ENCODE peak calls at places on chromosomes 1 and 21, in seven cellular contexts. One of them, this sample, is unnamed.

GRCh38 chr21:27380303-27380702 is 413.4 kb upstream of the ADAMTS5 start:
- DNase-seq in thoracic aorta: no peak
- DNase-seq in cardiac muscle cell: no peak
- DNase-seq in AG04450: no peak
- DNase-seq in upper lobe of right lung: no peak
- DNase-seq in CD4-positive, alpha-beta T cell: no peak
- DNase-seq in epithelial cell of prostate: no peak
- DNase-seq in this sample: no peak

GRCh38 chr1:23673086-23673813 is 18.4 kb upstream of the RPL11 start:
- DNase-seq in thoracic aorta: no peak
- DNase-seq in cardiac muscle cell: peak; percentile 54
- DNase-seq in AG04450: peak; percentile 13
- DNase-seq in upper lobe of right lung: no peak
- DNase-seq in CD4-positive, alpha-beta T cell: no peak
- DNase-seq in epithelial cell of prostate: peak; percentile 97
- DNase-seq in this sample: no peak

GRCh38 chr1:175920401-175920800 is 177.0 kb upstream of the TNR start:
- DNase-seq in thoracic aorta: no peak
- DNase-seq in cardiac muscle cell: no peak
- DNase-seq in AG04450: peak; percentile 33
- DNase-seq in upper lobe of right lung: no peak
- DNase-seq in CD4-positive, alpha-beta T cell: no peak
- DNase-seq in epithelial cell of prostate: no peak
- DNase-seq in this sample: no peak

GRCh38 chr1:13699936-13700520 is at the start of gene PRDM2:
- DNase-seq in thoracic aorta: no peak
- DNase-seq in cardiac muscle cell: peak; percentile 60
- DNase-seq in AG04450: no peak
- DNase-seq in upper lobe of right lung: peak; percentile 85
- DNase-seq in CD4-positive, alpha-beta T cell: peak; percentile 28
- DNase-seq in epithelial cell of prostate: no peak
- DNase-seq in this sample: peak; percentile 92

GRCh38 chr1:232905324-232906034 is 44.9 kb upstream of the NTPCR start:
- DNase-seq in thoracic aorta: no peak
- DNase-seq in cardiac muscle cell: peak; percentile 25
- DNase-seq in AG04450: no peak
- DNase-seq in upper lobe of right lung: no peak
- DNase-seq in CD4-positive, alpha-beta T cell: no peak
- DNase-seq in epithelial cell of prostate: no peak
- DNase-seq in this sample: no peak

GRCh38 chr1:7960867-7961198 is 678 bp upstream of the PARK7 start:
- DNase-seq in thoracic aorta: no peak
- DNase-seq in cardiac muscle cell: no peak
- DNase-seq in AG04450: no peak
- DNase-seq in upper lobe of right lung: no peak
- DNase-seq in CD4-positive, alpha-beta T cell: no peak
- DNase-seq in epithelial cell of prostate: no peak
- DNase-seq in this sample: no peak

GRCh38 chr1:203475012-203475981 is at the start of gene PRELP:
- DNase-seq in thoracic aorta: no peak
- DNase-seq in cardiac muscle cell: peak; percentile 60
- DNase-seq in AG04450: no peak
- DNase-seq in upper lobe of right lung: no peak
- DNase-seq in CD4-positive, alpha-beta T cell: no peak
- DNase-seq in epithelial cell of prostate: no peak
- DNase-seq in this sample: no peak

GRCh38 chr1:229140018-229140417 is 130.9 kb upstream of the RAB4A start:
- DNase-seq in thoracic aorta: no peak
- DNase-seq in cardiac muscle cell: no peak
- DNase-seq in AG04450: no peak
- DNase-seq in upper lobe of right lung: no peak
- DNase-seq in CD4-positive, alpha-beta T cell: no peak
- DNase-seq in epithelial cell of prostate: no peak
- DNase-seq in this sample: no peak

GRCh38 chr1:29379438-29380073 is 143.2 kb downstream of the PTPRU start:
- DNase-seq in thoracic aorta: no peak
- DNase-seq in cardiac muscle cell: peak; percentile 48
- DNase-seq in AG04450: no peak
- DNase-seq in upper lobe of right lung: no peak
- DNase-seq in CD4-positive, alpha-beta T cell: no peak
- DNase-seq in epithelial cell of prostate: no peak
- DNase-seq in this sample: no peak

GRCh38 chr21:37072239-37072987 is 458 bp downstream of the PIGP start:
- DNase-seq in thoracic aorta: peak; percentile 46
- DNase-seq in cardiac muscle cell: no peak
- DNase-seq in AG04450: no peak
- DNase-seq in upper lobe of right lung: peak; percentile 92
- DNase-seq in CD4-positive, alpha-beta T cell: no peak
- DNase-seq in epithelial cell of prostate: no peak
- DNase-seq in this sample: peak; percentile 95

GRCh38 chr1:152855661-152856060 is 4.1 kb upstream of the LCE7A start:
- DNase-seq in thoracic aorta: no peak
- DNase-seq in cardiac muscle cell: no peak
- DNase-seq in AG04450: no peak
- DNase-seq in upper lobe of right lung: no peak
- DNase-seq in CD4-positive, alpha-beta T cell: no peak
- DNase-seq in epithelial cell of prostate: no peak
- DNase-seq in this sample: no peak

DNA sequence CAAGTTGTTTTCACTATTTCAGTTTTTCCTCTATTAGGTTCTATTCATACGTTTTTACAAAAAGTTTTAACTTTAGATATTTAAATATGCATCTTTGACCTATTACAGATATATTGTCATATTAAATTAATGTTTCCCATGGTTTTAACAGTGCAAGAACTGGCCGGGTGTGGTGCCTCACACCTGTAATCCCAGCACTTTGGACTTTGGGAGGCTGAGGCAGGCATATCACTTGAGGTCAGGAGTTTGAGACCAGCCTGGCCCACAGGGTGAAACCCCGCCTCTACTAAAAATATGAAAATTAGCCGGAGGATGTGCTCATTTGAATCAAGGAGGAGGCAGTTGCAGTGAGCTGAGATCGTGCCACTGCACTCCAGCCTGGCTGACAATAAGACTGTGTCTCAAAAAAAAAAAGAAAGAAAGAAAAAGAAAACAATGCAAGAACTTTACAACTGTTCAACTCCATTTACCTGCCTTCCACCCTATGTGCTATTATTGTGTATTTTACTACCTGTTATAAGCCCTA is 19.8 kb upstream of the TINAGL1 start:
- DNase-seq in thoracic aorta: no peak
- DNase-seq in cardiac muscle cell: no peak
- DNase-seq in AG04450: no peak
- DNase-seq in upper lobe of right lung: no peak
- DNase-seq in CD4-positive, alpha-beta T cell: no peak
- DNase-seq in epithelial cell of prostate: no peak
- DNase-seq in this sample: no peak
- H3K27ac ChIP-seq in thoracic aorta: no peak overlapping the region
- H3K27ac ChIP-seq in cardiac muscle cell: no peak overlapping the region
- H3K27ac ChIP-seq in AG04450: no peak overlapping the region
- H3K27ac ChIP-seq in upper lobe of right lung: no peak overlapping the region
- H3K27ac ChIP-seq in CD4-positive, alpha-beta T cell: no peak overlapping the region
- H3K27ac ChIP-seq in epithelial cell of prostate: no peak overlapping the region
- H3K27ac ChIP-seq in this sample: no peak overlapping the region

GRCh38 chr1:100955322-100955721 is 59.4 kb downstream of the SLC30A7 start:
- DNase-seq in thoracic aorta: no peak
- DNase-seq in cardiac muscle cell: peak; percentile 60
- DNase-seq in AG04450: peak; percentile 66
- DNase-seq in upper lobe of right lung: no peak
- DNase-seq in CD4-positive, alpha-beta T cell: no peak
- DNase-seq in epithelial cell of prostate: no peak
- DNase-seq in this sample: no peak
- H3K27ac ChIP-seq in thoracic aorta: no peak overlapping the region
- H3K27ac ChIP-seq in cardiac muscle cell: no peak overlapping the region
- H3K27ac ChIP-seq in AG04450: no peak overlapping the region
- H3K27ac ChIP-seq in upper lobe of right lung: no peak overlapping the region
- H3K27ac ChIP-seq in CD4-positive, alpha-beta T cell: no peak overlapping the region
- H3K27ac ChIP-seq in epithelial cell of prostate: peak overlapping the region; percentile 2
- H3K27ac ChIP-seq in this sample: peak overlapping the region; percentile 6

DNA sequence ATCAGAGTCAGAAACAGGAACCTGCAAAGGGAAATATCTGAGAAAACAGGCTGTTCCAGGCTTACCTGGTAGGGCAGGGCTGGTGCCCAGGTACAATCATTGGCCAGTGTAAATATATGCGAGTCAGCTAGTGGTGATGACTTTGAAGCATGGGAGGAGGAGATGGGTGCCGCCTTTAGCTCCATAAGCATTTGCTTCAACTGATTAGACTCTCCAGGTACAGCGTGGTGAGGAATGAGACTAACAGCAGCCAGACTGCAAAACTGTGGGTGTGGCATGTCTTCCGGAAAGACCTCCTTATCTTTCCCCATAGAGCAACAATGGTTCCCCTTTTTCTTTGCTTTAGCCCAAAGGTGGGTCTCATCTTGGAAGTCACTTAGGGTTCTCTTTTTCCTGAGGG is 137.2 kb downstream of the LRIG2 start:
- DNase-seq in thoracic aorta: no peak
- DNase-seq in cardiac muscle cell: no peak
- DNase-seq in AG04450: no peak
- DNase-seq in upper lobe of right lung: no peak
- DNase-seq in CD4-positive, alpha-beta T cell: no peak
- DNase-seq in epithelial cell of prostate: no peak
- DNase-seq in this sample: no peak
- H3K27ac ChIP-seq in thoracic aorta: no peak overlapping the region
- H3K27ac ChIP-seq in cardiac muscle cell: no peak overlapping the region
- H3K27ac ChIP-seq in AG04450: no peak overlapping the region
- H3K27ac ChIP-seq in upper lobe of right lung: peak overlapping the region; percentile 14
- H3K27ac ChIP-seq in CD4-positive, alpha-beta T cell: no peak overlapping the region
- H3K27ac ChIP-seq in epithelial cell of prostate: no peak overlapping the region
- H3K27ac ChIP-seq in this sample: no peak overlapping the region

DNA sequence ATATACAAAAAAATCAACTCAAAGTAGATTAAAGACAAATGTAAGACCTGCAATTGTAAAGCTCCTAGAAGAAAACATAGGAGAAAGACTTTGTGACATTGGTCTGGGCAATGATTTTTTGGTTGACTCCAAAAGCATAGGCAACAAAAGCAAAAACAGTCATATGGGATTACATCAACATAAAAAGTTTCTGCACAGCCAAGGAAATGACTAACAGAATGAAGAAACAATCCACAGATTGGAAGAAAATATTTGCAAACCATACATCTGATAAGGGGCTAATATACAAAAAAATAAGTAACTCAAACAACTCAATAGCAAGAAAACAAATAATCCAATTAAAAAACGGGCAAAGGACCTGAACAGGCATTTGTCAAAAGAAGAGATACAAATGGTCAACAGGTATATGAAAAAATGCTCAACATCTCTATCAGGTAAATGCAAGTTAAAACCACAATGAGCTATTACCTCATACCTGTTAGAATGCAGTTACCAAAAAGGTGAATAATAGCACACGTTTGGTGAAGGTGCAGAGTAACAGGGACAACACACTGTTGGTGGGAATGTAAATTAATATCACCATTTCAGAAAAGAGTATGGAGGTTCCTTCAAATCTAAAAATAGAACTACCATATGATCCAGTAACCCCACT is 173.7 kb upstream of the COA6 start:
- DNase-seq in thoracic aorta: no peak
- DNase-seq in cardiac muscle cell: no peak
- DNase-seq in AG04450: no peak
- DNase-seq in upper lobe of right lung: no peak
- DNase-seq in CD4-positive, alpha-beta T cell: no peak
- DNase-seq in epithelial cell of prostate: no peak
- DNase-seq in this sample: no peak
- H3K27ac ChIP-seq in thoracic aorta: no peak overlapping the region
- H3K27ac ChIP-seq in cardiac muscle cell: no peak overlapping the region
- H3K27ac ChIP-seq in AG04450: no peak overlapping the region
- H3K27ac ChIP-seq in upper lobe of right lung: no peak overlapping the region
- H3K27ac ChIP-seq in CD4-positive, alpha-beta T cell: no peak overlapping the region
- H3K27ac ChIP-seq in epithelial cell of prostate: peak overlapping the region; percentile 32
- H3K27ac ChIP-seq in this sample: no peak overlapping the region

GRCh38 chr1:38778051-38778450 is 81.5 kb downstream of the RRAGC start:
- DNase-seq in thoracic aorta: no peak
- DNase-seq in cardiac muscle cell: no peak
- DNase-seq in AG04450: no peak
- DNase-seq in upper lobe of right lung: no peak
- DNase-seq in CD4-positive, alpha-beta T cell: no peak
- DNase-seq in epithelial cell of prostate: no peak
- DNase-seq in this sample: no peak
- H3K27ac ChIP-seq in thoracic aorta: no peak overlapping the region
- H3K27ac ChIP-seq in cardiac muscle cell: no peak overlapping the region
- H3K27ac ChIP-seq in AG04450: no peak overlapping the region
- H3K27ac ChIP-seq in upper lobe of right lung: no peak overlapping the region
- H3K27ac ChIP-seq in CD4-positive, alpha-beta T cell: no peak overlapping the region
- H3K27ac ChIP-seq in epithelial cell of prostate: no peak overlapping the region
- H3K27ac ChIP-seq in this sample: no peak overlapping the region

GRCh38 chr1:12169442-12170135 is 2.8 kb downstream of the TNFRSF1B start:
- DNase-seq in thoracic aorta: no peak
- DNase-seq in cardiac muscle cell: no peak
- DNase-seq in AG04450: no peak
- DNase-seq in upper lobe of right lung: no peak
- DNase-seq in CD4-positive, alpha-beta T cell: no peak
- DNase-seq in epithelial cell of prostate: no peak
- DNase-seq in this sample: peak; percentile 55

GRCh38 chr1:12168451-12169160 is 1.8 kb downstream of the TNFRSF1B start:
- DNase-seq in thoracic aorta: no peak
- DNase-seq in cardiac muscle cell: no peak
- DNase-seq in AG04450: no peak
- DNase-seq in upper lobe of right lung: no peak
- DNase-seq in CD4-positive, alpha-beta T cell: no peak
- DNase-seq in epithelial cell of prostate: no peak
- DNase-seq in this sample: no peak

GRCh38 chr1:12171206-12172041 is 4.6 kb downstream of the TNFRSF1B start:
- DNase-seq in thoracic aorta: no peak
- DNase-seq in cardiac muscle cell: no peak
- DNase-seq in AG04450: no peak
- DNase-seq in upper lobe of right lung: no peak
- DNase-seq in CD4-positive, alpha-beta T cell: no peak
- DNase-seq in epithelial cell of prostate: no peak
- DNase-seq in this sample: no peak

GRCh38 chr1:12172042-12172851 is 5.5 kb downstream of the TNFRSF1B start:
- DNase-seq in thoracic aorta: no peak
- DNase-seq in cardiac muscle cell: no peak
- DNase-seq in AG04450: no peak
- DNase-seq in upper lobe of right lung: no peak
- DNase-seq in CD4-positive, alpha-beta T cell: no peak
- DNase-seq in epithelial cell of prostate: no peak
- DNase-seq in this sample: no peak

GRCh38 chr1:12170263-12170671 is 3.5 kb downstream of the TNFRSF1B start:
- DNase-seq in thoracic aorta: no peak
- DNase-seq in cardiac muscle cell: no peak
- DNase-seq in AG04450: no peak
- DNase-seq in upper lobe of right lung: no peak
- DNase-seq in CD4-positive, alpha-beta T cell: no peak
- DNase-seq in epithelial cell of prostate: no peak
- DNase-seq in this sample: peak; percentile 32
- H3K27ac ChIP-seq in thoracic aorta: no peak overlapping the region
- H3K27ac ChIP-seq in cardiac muscle cell: no peak overlapping the region
- H3K27ac ChIP-seq in AG04450: no peak overlapping the region
- H3K27ac ChIP-seq in upper lobe of right lung: no peak overlapping the region
- H3K27ac ChIP-seq in CD4-positive, alpha-beta T cell: peak overlapping the region; percentile 39
- H3K27ac ChIP-seq in epithelial cell of prostate: no peak overlapping the region
- H3K27ac ChIP-seq in this sample: no peak overlapping the region

This sample was measured in left lung.